ENCODE peak calls at places on chromosome 18, in eight cellular contexts. A is AG08396; C is T-helper 1 cell; V is naive thymus-derived CD8-positive, alpha-beta T cell; W is NCI-H510A treated with DMSO at 0.1 percent for 48 hours; S is endothelial cell of umbilical vein; Q is HEK293T; H is astrocyte of the spinal cord. Y is an unnamed sample.

GRCh38 chr18:76275913-76276312 is 219.1 kb downstream of the ZNF516 start:
- DNase-seq in A (no peak), C (no peak), V (no peak), W (peak), S (no peak), Q (no peak), H (no peak), Y (no peak)

GRCh38 chr18:55396979-55397378 is 191.0 kb downstream of the TCF4 start:
- DNase-seq in A (no peak), C (no peak), V (no peak), W (no peak), S (no peak), Q (no peak), H (no peak), Y (no peak)

GRCh38 chr18:49811151-49811938 is 2.0 kb downstream of the ACAA2 start:
- DNase-seq in A (no peak), C (no peak), V (no peak), W (peak), S (no peak), Q (no peak), H (no peak), Y (no peak)

GRCh38 chr18:23515911-23516546 is 12.7 kb downstream of the RMC1 start:
- DNase-seq in A (peak), C (peak), V (peak), W (peak), S (peak), Q (peak), H (peak), Y (no peak)

GRCh38 chr18:72086421-72086820 is 457.7 kb downstream of the CBLN2 start:
- DNase-seq in A (no peak), C (no peak), V (peak), W (peak), S (peak), Q (peak), H (peak), Y (no peak)

GRCh38 chr18:11570770-11571169 is 38.6 kb upstream of the SLC35G4 start:
- DNase-seq in A (no peak), C (no peak), V (no peak), W (no peak), S (no peak), Q (no peak), H (peak), Y (no peak)

GRCh38 chr18:77087391-77088141 is 45.0 kb downstream of the MBP start:
- DNase-seq in A (peak), C (no peak), V (no peak), W (no peak), S (peak), Q (no peak), H (peak), Y (no peak)

GRCh38 chr18:49072524-49072934 is 121.8 kb upstream of the SMAD7 start:
- DNase-seq in A (no peak), C (no peak), V (no peak), W (no peak), S (no peak), Q (no peak), H (no peak), Y (no peak)

GRCh38 chr18:6056171-6056932 is 161.0 kb upstream of the TMEM200C start:
- DNase-seq in A (peak), C (no peak), V (no peak), W (peak), S (peak), Q (peak), H (peak), Y (peak)

GRCh38 chr18:29007986-29008654 is 831.2 kb upstream of the CDH2 start:
- DNase-seq in A (no peak), C (no peak), V (no peak), W (no peak), S (no peak), Q (no peak), H (no peak), Y (no peak)

GRCh38 chr18:10140928-10141327 is 227.1 kb downstream of the VAPA start:
- DNase-seq in A (no peak), C (no peak), V (no peak), W (peak), S (no peak), Q (no peak), H (no peak), Y (no peak)

GRCh38 chr18:50356036-50356945 is 18.6 kb upstream of the SKA1 start:
- DNase-seq in A (no peak), C (peak), V (no peak), W (peak), S (peak), Q (no peak), H (no peak), Y (no peak)

GRCh38 chr18:79664525-79665125 is 15.0 kb upstream of the CTDP1 start:
- DNase-seq in A (peak), C (no peak), V (no peak), W (no peak), S (no peak), Q (no peak), H (peak), Y (no peak)

GRCh38 chr18:61901334-61901986 is 8.7 kb upstream of the RNF152 start:
- DNase-seq in A (peak), C (peak), V (peak), W (peak), S (peak), Q (peak), H (peak), Y (no peak)

GRCh38 chr18:77597726-77598125 is 348.1 kb downstream of the GALR1 start:
- DNase-seq in A (no peak), C (no peak), V (no peak), W (no peak), S (no peak), Q (no peak), H (no peak), Y (no peak)

GRCh38 chr18:12304351-12305210 is 3.5 kb upstream of the TUBB6 start:
- DNase-seq in A (no peak), C (no peak), V (no peak), W (no peak), S (no peak), Q (no peak), H (no peak), Y (no peak)

GRCh38 chr18:70041459-70042020 is 93.9 kb upstream of the CD226 start:
- DNase-seq in A (no peak), C (no peak), V (no peak), W (no peak), S (no peak), Q (no peak), H (no peak), Y (no peak)

GRCh38 chr18:24051256-24051947 is 36.8 kb downstream of the TTC39C start:
- DNase-seq in A (no peak), C (peak), V (no peak), W (no peak), S (no peak), Q (no peak), H (peak), Y (no peak)

GRCh38 chr18:44238911-44239310 is 441.8 kb upstream of the SETBP1 start:
- DNase-seq in A (no peak), C (no peak), V (no peak), W (no peak), S (no peak), Q (no peak), H (no peak), Y (no peak)

GRCh38 chr18:3500016-3500415 is 50.0 kb downstream of the TGIF1 start:
- DNase-seq in A (peak), C (no peak), V (no peak), W (no peak), S (peak), Q (no peak), H (no peak), Y (no peak)

Y was measured in brain pericyte.